ENCODE peak calls at places on chromosomes 6 and 20, in seven cellular contexts. P is A549; W is fibroblast of lung; H is aorta; Z is ovary; K is CD4-positive, alpha-beta memory T cell; Y is IMR-90. L is an unnamed sample.

GRCh38 chr6:154229796-154230195 is 126.8 kb downstream of the IPCEF1 start:
- DNase-seq in H (no peak), Z (no peak), P (no peak), Y (no peak), W (no peak), K (peak; percentile 39), L (no peak)

GRCh38 chr6:33621396-33622388 is 570 bp downstream of the ITPR3 start:
- DNase-seq in K (peak; percentile 12), Y (no peak), H (no peak), Z (peak; percentile 72), P (no peak), W (no peak), L (no peak)

GRCh38 chr6:135995160-135995898 is 143.8 kb downstream of the PDE7B start:
- DNase-seq in P (no peak), H (no peak), Z (no peak), Y (peak; percentile 93), W (peak; percentile 89), K (no peak), L (no peak)

GRCh38 chr20:52754366-52754765 is 217.8 kb upstream of the TSHZ2 start:
- DNase-seq in Y (no peak), Z (no peak), P (no peak), K (no peak), H (no peak), W (peak; percentile 25), L (no peak)

GRCh38 chr20:52996130-52996529 is 24.0 kb downstream of the TSHZ2 start:
- DNase-seq in Y (no peak), K (no peak), Z (no peak), H (no peak), P (no peak), W (no peak), L (no peak)

GRCh38 chr6:132499757-132500156 is 13.2 kb downstream of the STX7 start:
- DNase-seq in Z (no peak), K (no peak), W (no peak), Y (no peak), P (no peak), H (no peak), L (no peak)

GRCh38 chr6:83615025-83615999 is 93.6 kb downstream of the SNAP91 start:
- DNase-seq in H (no peak), Y (peak; percentile 37), P (peak; percentile 15), W (peak; percentile 43), K (peak; percentile 6), Z (no peak), L (no peak)

GRCh38 chr6:56356431-56356830 is 109.1 kb upstream of the COL21A1 start:
- DNase-seq in P (no peak), W (peak; percentile 30), K (no peak), Y (peak; percentile 44), H (no peak), Z (no peak), L (no peak)

GRCh38 chr6:90230547-90231240 is 65.9 kb downstream of the BACH2 start:
- DNase-seq in H (no peak), Y (no peak), Z (no peak), K (no peak), P (no peak), W (no peak), L (no peak)

DNA sequence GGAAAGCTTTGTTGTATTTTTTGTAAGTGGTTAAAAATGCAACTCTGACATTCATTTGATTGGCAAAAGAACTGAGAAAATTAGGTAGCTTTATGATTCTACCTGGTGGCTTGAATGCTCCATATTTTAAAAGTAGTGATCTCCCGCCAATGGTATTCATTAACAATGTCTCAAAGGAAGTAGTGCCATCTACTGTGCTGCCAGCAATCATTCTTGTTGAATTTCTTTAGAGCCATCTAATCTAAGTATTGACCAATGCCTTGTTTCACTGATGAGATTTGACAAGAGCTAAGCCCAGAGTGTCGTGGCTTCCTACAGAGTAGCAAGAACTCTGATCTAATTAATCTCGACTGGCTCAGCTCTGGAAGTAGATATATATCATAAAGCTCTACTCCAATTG is 696.7 kb downstream of the C6orf118 start:
- DNase-seq in P (no peak), H (no peak), K (no peak), Y (no peak), W (no peak), Z (no peak), L (no peak)
- H3K27ac ChIP-seq in P (no peak overlapping the region), H (no peak overlapping the region), K (no peak overlapping the region), Y (no peak overlapping the region), W (no peak overlapping the region), Z (no peak overlapping the region), L (no peak overlapping the region)

DNA sequence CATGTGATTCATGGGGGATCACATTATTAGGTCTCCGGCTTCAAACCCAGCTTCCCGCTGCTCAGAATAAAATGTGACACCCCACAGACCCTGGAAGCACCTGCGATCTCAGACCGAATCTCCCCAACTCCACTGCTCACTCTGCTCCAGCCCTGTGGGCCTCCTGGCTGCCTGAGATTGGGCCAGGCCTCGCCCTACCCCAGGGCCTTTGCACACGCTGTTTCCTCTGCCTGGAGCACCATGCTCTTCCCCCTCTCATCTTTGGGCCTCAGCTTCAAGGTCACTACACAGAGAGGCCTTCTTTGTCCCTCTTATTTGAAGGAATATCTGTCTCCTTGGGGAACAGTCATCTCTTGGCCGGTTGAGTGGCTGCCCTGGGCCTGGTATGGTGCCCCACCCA is 48.8 kb downstream of the RBM38 start:
- DNase-seq in Z (no peak), Y (no peak), H (no peak), P (no peak), K (no peak), W (no peak), L (no peak)
- H3K27ac ChIP-seq in Z (peak overlapping the region; percentile 65), Y (no peak overlapping the region), H (peak overlapping the region; percentile 95), P (no peak overlapping the region), K (no peak overlapping the region), W (no peak overlapping the region), L (no peak overlapping the region)

GRCh38 chr20:1912056-1912455 is 16.8 kb downstream of the SIRPA start:
- DNase-seq in Y (no peak), H (no peak), W (no peak), K (no peak), Z (no peak), P (no peak), L (peak; percentile 34)

GRCh38 chr20:1911536-1911935 is 16.3 kb downstream of the SIRPA start:
- DNase-seq in Z (no peak), W (no peak), Y (no peak), P (no peak), K (no peak), H (no peak), L (no peak)

GRCh38 chr20:1909097-1909496 is 13.9 kb downstream of the SIRPA start:
- DNase-seq in H (no peak), W (no peak), P (no peak), Y (no peak), K (no peak), Z (no peak), L (no peak)

GRCh38 chr20:1908191-1908590 is 13.0 kb downstream of the SIRPA start:
- DNase-seq in P (no peak), Y (no peak), K (no peak), W (no peak), Z (no peak), H (no peak), L (no peak)

DNA sequence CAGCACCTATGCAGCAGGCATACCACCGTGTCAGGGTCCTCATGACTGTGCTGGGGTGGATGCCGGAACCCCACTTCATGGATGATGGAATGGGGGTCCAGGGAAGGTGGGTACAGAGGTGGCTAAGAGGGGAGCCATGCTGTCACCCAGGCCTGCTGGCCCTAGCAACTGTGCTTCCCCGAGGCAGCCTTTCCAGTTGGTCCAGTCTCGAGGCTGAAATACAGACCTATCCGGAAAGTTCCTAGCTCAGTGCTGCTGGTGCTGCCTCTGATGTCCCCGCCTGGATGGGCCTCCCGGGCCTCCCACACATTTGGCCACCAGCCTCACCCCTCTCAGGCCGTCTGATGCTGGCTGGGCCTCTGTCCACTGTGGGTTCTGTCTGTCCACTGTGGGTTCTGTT is 17.4 kb downstream of the SIRPA start:
- DNase-seq in Y (no peak), Z (no peak), H (no peak), W (no peak), P (no peak), K (no peak), L (no peak)
- H3K27ac ChIP-seq in Y (no peak overlapping the region), Z (no peak overlapping the region), H (no peak overlapping the region), W (no peak overlapping the region), P (no peak overlapping the region), K (no peak overlapping the region), L (no peak overlapping the region)

GRCh38 chr6:106619223-106619622 is 10.1 kb downstream of the RTN4IP1 start:
- DNase-seq in P (no peak), Z (no peak), W (no peak), K (no peak), H (no peak), Y (no peak), L (no peak)

GRCh38 chr6:106618324-106618723 is 11.0 kb downstream of the RTN4IP1 start:
- DNase-seq in Z (no peak), P (no peak), W (no peak), Y (no peak), K (no peak), H (no peak), L (no peak)

GRCh38 chr6:106623039-106623438 is 6.3 kb downstream of the RTN4IP1 start:
- DNase-seq in W (no peak), Z (no peak), H (no peak), K (no peak), Y (no peak), P (no peak), L (no peak)

GRCh38 chr6:106622412-106622811 is 6.9 kb downstream of the RTN4IP1 start:
- DNase-seq in H (no peak), W (no peak), P (no peak), Y (no peak), Z (no peak), K (no peak), L (no peak)

DNA sequence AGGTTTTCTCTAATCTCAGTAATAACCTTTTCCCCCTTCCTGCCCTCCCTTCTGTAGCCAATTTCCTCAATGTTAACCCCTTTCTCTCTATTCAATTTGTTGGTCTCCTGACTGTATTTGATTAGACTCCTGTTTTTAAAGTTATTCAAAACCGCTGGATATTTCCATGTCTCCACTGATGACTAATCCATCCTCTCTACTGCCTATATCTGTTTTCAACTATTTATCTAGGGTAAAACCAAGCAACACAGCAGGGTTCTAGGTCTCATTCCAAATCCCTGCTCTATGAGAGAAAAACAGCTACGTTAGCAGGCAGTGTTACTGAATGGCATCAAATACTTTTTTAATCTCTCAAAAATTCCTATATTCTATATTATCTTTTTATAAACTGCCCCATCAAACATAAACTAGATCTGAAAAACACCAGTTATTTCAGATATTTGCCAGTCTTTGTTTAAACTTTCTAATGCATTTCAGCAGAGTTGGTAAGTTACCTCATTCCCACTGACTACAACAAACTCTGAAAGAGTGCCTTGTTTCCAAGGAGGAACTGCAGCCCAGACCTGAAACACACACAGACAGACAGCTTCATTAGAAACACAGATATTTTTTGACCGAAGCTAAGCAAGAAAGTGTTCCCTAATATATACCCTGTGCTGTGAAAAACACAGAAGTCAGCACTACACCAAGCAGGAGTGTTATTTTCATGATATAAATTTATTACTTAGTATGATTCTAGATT is 8.2 kb downstream of the RTN4IP1 start:
- DNase-seq in Z (no peak), K (no peak), H (no peak), W (no peak), P (no peak), Y (peak; percentile 42), L (no peak)
- H3K27ac ChIP-seq in Z (no peak overlapping the region), K (no peak overlapping the region), H (no peak overlapping the region), W (no peak overlapping the region), P (no peak overlapping the region), Y (no peak overlapping the region), L (no peak overlapping the region)

GRCh38 chr20:44016525-44016924 is 101.9 kb downstream of the TOX2 start:
- DNase-seq in H (peak; percentile 50), P (no peak), Z (no peak), W (no peak), K (no peak), Y (no peak), L (no peak)
- H3K27ac ChIP-seq in H (no peak overlapping the region), P (no peak overlapping the region), Z (no peak overlapping the region), W (no peak overlapping the region), K (no peak overlapping the region), Y (no peak overlapping the region), L (no peak overlapping the region)

GRCh38 chr6:139577991-139578604 is 203.7 kb upstream of the CITED2 start:
- DNase-seq in Y (peak; percentile 94), K (no peak), P (no peak), Z (no peak), W (peak; percentile 92), H (no peak), L (peak; percentile 57)
- H3K27ac ChIP-seq in Y (peak overlapping the region; percentile 98), K (no peak overlapping the region), P (peak overlapping the region; percentile 25), Z (no peak overlapping the region), W (peak overlapping the region; percentile 85), H (peak overlapping the region; percentile 69), L (peak overlapping the region; percentile 79)

L was measured in epithelial cell of prostate.